ENCODE peak calls at places on chromosomes 4 and X, in seven cellular contexts. O, M, F, H, V, G and W are unnamed samples. For H3K27me3, the result is how much of the 10 kb centered on the place peaks cover.

GRCh38 chr4:161650812-161651211 is 513.0 kb downstream of the FSTL5 start:
- DNase-seq in V (no peak), O (no peak), G (no peak), F (no peak), M (no peak), H (no peak), W (no peak)

GRCh38 chrX:130539721-130540321 is 138.0 kb downstream of the RBMX2 start:
- DNase-seq in M (no peak), F (no peak), H (peak), V (peak), O (peak), G (no peak), W (no peak)

GRCh38 chr4:89287945-89288344 is 19.7 kb downstream of the GPRIN3 start:
- DNase-seq in M (no peak), H (no peak), O (no peak), F (no peak), V (no peak), G (no peak), W (no peak)

GRCh38 chrX:131394384-131394783 is 105.3 kb upstream of the IGSF1 start:
- DNase-seq in G (no peak), V (no peak), O (no peak), M (no peak), H (no peak), F (no peak), W (no peak)

GRCh38 chrX:50988649-50989048 is 78.1 kb downstream of the BMP15 start:
- DNase-seq in M (no peak), H (peak), V (no peak), O (no peak), G (no peak), F (no peak), W (no peak)

GRCh38 chr4:176653406-176654220 is 139.1 kb downstream of the VEGFC start:
- DNase-seq in M (no peak), H (peak), F (no peak), V (no peak), G (no peak), O (no peak), W (no peak)

GRCh38 chr4:8238061-8238511 is 31.5 kb upstream of the HTRA3 start:
- DNase-seq in G (no peak), V (no peak), M (no peak), F (no peak), O (no peak), H (no peak), W (no peak)

GRCh38 chr4:89751416-89751815 is 85.5 kb downstream of the SNCA start:
- DNase-seq in H (no peak), F (no peak), M (no peak), O (no peak), G (no peak), V (no peak), W (no peak)

GRCh38 chr4:99921174-99921573 is 25.2 kb downstream of the DNAJB14 start:
- DNase-seq in F (no peak), H (no peak), V (no peak), O (no peak), M (no peak), G (no peak), W (no peak)

GRCh38 chr4:60938621-60939020 is 261.5 kb upstream of the ADGRL3 start:
- DNase-seq in O (no peak), G (no peak), H (no peak), V (no peak), F (no peak), M (no peak), W (no peak)

GRCh38 chr4:18689308-18689915 is 667.9 kb upstream of the LCORL start:
- DNase-seq in H (peak), O (peak), V (no peak), F (no peak), G (no peak), M (no peak), W (peak)

GRCh38 chrX:3679669-3680068 is 33.8 kb downstream of the PRKX start:
- DNase-seq in M (no peak), V (no peak), O (no peak), F (no peak), H (no peak), G (no peak), W (no peak)

GRCh38 chrX:148632444-148632843 is 132.0 kb downstream of the AFF2 start:
- DNase-seq in G (no peak), M (no peak), F (no peak), V (no peak), H (no peak), O (no peak), W (no peak)

GRCh38 chr4:142218726-142219125 is 582.3 kb downstream of the IL15 start:
- DNase-seq in V (no peak), H (no peak), F (no peak), M (no peak), G (no peak), O (no peak), W (no peak)

GRCh38 chrX:103211012-103211715 is 3.7 kb upstream of the BEX4 start:
- DNase-seq in V (no peak), F (no peak), M (peak), O (peak), G (no peak), H (peak), W (no peak)

GRCh38 chrX:112844250-112844649 is 3.6 kb upstream of the AMOT start:
- DNase-seq in G (no peak), F (no peak), M (no peak), V (no peak), H (peak), O (no peak), W (no peak)

GRCh38 chr4:84750260-84750955 is 167.5 kb downstream of the CDS1 start:
- DNase-seq in M (no peak), F (no peak), H (peak), V (no peak), G (no peak), O (no peak), W (no peak)

GRCh38 chr4:139028191-139028661 is 12.6 kb downstream of the NOCT start:
- DNase-seq in F (no peak), M (no peak), O (no peak), G (no peak), H (no peak), V (peak), W (no peak)

GRCh38 chrX:48694776-48695523 is 1.6 kb upstream of the SUV39H1 start:
- DNase-seq in O (no peak), F (no peak), V (no peak), M (no peak), H (no peak), G (no peak), W (no peak)

GRCh38 chr4:140150886-140151699 is 2.9 kb downstream of the MAML3 start:
- DNase-seq in G (peak), O (peak), F (peak), M (peak), V (peak), H (peak), W (peak)

GRCh38 chr4:138981930-138982390 is 33.6 kb upstream of the NOCT start:
- DNase-seq in H (peak), F (no peak), O (peak), M (no peak), V (no peak), G (no peak), W (no peak)

GRCh38 chr4:109912706-109913621 is at the start of gene EGF:
- DNase-seq in V (peak), G (no peak), H (peak), F (no peak), O (no peak), M (no peak), W (peak)

GRCh38 chrX:23634181-23634580 is 33.1 kb upstream of the PRDX4 start:
- DNase-seq in V (no peak), F (no peak), M (no peak), H (no peak), G (no peak), O (no peak), W (no peak)

GRCh38 chrX:15474058-15474457 is 19.1 kb downstream of the PIR start:
- DNase-seq in F (no peak), O (no peak), V (no peak), G (no peak), M (no peak), H (no peak), W (no peak)

GRCh38 chr4:6991771-6992557 is 51.2 kb upstream of the TADA2B start:
- DNase-seq in H (peak), M (no peak), F (no peak), G (no peak), V (no peak), O (peak), W (no peak)

GRCh38 chrX:123088331-123088730 is 95.7 kb upstream of the GRIA3 start:
- DNase-seq in M (no peak), V (no peak), F (no peak), O (no peak), G (no peak), H (no peak), W (no peak)

GRCh38 chr4:156779774-156780173 is 191.8 kb downstream of the PDGFC start:
- DNase-seq in H (peak), O (no peak), F (no peak), G (no peak), M (no peak), V (no peak), W (no peak)

GRCh38 chr4:40486534-40486933 is 143.1 kb downstream of the RBM47 start:
- DNase-seq in F (no peak), M (no peak), G (no peak), H (peak), O (no peak), V (no peak), W (no peak)

GRCh38 chrX:132664273-132664672 is 175.4 kb upstream of the MBNL3 start:
- DNase-seq in F (no peak), G (no peak), M (no peak), O (no peak), H (no peak), V (no peak), W (no peak)

GRCh38 chrX:132665676-132666075 is 176.8 kb upstream of the MBNL3 start:
- DNase-seq in O (no peak), G (no peak), M (no peak), F (no peak), H (no peak), V (no peak), W (no peak)

GRCh38 chrX:132662844-132663243 is 174.0 kb upstream of the MBNL3 start:
- DNase-seq in V (no peak), G (no peak), F (no peak), O (no peak), M (no peak), H (no peak), W (no peak)
- H3K27me3 ChIP-seq in V (under half), G (under half), F (under half), O (under half), M (under half), H (under half), W (under half)

GRCh38 chr4:182384496-182385155 is 141.4 kb downstream of the TENM3 start:
- DNase-seq in G (no peak), V (no peak), O (no peak), M (no peak), F (no peak), H (peak), W (no peak)
- H3K4me3 ChIP-seq in G (no peak), V (no peak), O (no peak), M (no peak), F (no peak), H (no peak), W (no peak)

GRCh38 chrX:29419774-29420553 is 795.4 kb upstream of the MAGEB2 start:
- DNase-seq in G (no peak), F (no peak), H (peak), M (no peak), V (no peak), O (no peak), W (no peak)
- H3K27me3 ChIP-seq in G (under half), F (under half), H (under half), M (under half), V (under half), O (under half), W (under half)

DNA sequence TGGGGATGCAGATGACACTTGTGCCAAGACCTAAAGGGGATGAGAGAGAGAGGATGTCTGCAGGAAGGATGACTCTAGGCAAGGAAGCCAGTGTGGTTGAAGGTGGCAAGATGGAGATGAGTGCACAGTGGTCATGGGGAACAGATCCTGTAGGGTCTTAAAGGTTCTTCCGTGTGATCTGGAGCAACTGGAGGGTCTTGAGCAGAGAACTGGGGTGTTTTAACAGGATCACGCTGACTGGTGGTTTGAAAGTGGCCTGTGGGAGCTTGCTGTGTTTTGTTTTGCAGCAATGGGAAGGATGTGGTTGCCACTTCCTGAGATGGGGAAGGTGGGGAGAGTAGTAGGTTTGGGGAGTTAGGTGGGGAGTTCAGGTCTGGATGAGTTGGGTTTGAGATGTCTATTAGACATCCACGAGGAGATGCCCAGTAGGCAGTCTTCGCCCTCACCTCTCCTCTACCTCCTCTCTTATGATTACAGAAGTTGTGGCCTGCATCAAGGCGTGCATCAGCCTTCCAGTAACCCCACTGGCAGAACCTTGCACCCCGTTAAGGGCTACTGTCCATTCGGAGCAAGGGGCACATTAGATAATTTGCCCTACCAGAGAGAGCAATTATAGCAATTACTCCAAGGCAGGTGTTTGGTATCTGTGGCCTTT is 1.4 kb upstream of the STBD1 start:
- DNase-seq in O (no peak), M (no peak), H (no peak), F (no peak), G (no peak), V (no peak), W (no peak)
- H3K4me3 ChIP-seq in O (peak), M (peak), H (peak), F (peak), G (peak), V (peak), W (peak)

GRCh38 chrX:115399306-115399705 is 109.8 kb downstream of the LUZP4 start:
- DNase-seq in F (no peak), G (no peak), V (no peak), O (no peak), H (no peak), M (no peak), W (no peak)
- H3K27me3 ChIP-seq in F (under half), G (under half), V (under half), O (under half), H (under half), M (under half), W (under half)

GRCh38 chr4:113540859-113541258 is 220.7 kb downstream of the CAMK2D start:
- DNase-seq in H (peak), G (no peak), O (no peak), V (no peak), F (no peak), M (no peak), W (no peak)

GRCh38 chr4:113537183-113537977 is 224.2 kb downstream of the CAMK2D start:
- DNase-seq in H (no peak), F (no peak), M (no peak), V (no peak), O (no peak), G (no peak), W (no peak)

GRCh38 chr4:113541933-113542332 is 219.6 kb downstream of the CAMK2D start:
- DNase-seq in G (no peak), H (no peak), M (no peak), O (no peak), F (no peak), V (no peak), W (no peak)

GRCh38 chr4:113534698-113535097 is 226.8 kb downstream of the CAMK2D start:
- DNase-seq in G (no peak), O (no peak), H (peak), V (no peak), M (no peak), F (no peak), W (no peak)

DNA sequence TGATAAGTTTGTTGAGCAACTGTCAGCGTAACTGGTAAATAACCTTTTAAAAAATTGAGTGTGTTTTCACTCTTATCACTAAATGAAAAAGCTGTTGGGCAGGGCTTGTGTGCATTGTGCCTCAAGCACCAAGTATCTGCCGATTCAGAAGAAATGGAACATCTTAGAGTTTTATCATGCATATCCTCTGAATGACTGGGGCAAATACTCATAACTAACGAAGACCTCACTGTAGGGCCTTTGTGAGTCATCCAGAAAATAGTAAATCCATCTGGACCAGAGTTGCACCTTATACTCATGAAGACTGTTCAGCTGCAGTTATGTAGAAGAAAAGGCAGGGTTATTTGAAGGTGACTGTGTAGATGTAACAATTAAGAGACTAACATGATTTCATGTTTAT is 222.1 kb downstream of the CAMK2D start:
- DNase-seq in G (no peak), H (peak), F (no peak), O (no peak), M (no peak), V (no peak), W (no peak)
- H3K4me3 ChIP-seq in G (no peak), H (no peak), F (no peak), O (no peak), M (no peak), V (no peak), W (no peak)

DNA sequence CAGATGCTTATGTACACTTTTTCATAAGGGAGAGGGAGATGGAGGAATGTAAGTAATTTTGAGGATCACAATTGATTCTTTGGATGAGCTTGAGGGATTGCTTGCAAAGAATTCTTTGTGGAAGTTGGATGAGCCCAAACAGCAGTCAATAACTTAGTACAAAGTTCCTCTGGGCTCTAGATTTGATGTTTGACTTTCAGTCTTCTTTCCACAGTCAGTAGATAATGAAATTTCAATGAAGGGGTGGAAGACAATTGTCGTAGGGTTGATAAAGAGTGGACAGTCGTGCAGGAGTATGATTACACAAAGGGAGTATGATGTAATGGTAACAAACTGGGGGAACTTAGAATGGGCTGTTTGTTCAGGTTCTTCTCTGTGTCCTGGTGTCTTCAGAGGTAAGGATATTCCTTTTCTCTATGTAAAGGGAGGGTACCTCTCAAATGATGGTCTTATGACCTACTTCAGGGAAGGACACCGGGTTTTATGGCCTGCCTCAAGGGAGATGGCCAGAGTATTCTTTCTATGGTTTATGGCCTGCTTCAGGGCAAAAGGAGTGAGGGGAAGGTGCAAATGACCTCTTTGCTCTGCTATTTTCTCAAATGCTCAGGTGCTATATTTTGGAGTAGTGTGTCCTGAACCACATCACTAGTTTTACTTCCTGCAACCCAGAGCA is 1.7 kb upstream of the ABRAXAS1 start:
- DNase-seq in G (no peak), O (no peak), V (no peak), M (no peak), F (no peak), H (no peak), W (no peak)
- H3K27me3 ChIP-seq in G (under half), O (under half), V (under half), M (under half), F (under half), H (under half), W (under half)

DNA sequence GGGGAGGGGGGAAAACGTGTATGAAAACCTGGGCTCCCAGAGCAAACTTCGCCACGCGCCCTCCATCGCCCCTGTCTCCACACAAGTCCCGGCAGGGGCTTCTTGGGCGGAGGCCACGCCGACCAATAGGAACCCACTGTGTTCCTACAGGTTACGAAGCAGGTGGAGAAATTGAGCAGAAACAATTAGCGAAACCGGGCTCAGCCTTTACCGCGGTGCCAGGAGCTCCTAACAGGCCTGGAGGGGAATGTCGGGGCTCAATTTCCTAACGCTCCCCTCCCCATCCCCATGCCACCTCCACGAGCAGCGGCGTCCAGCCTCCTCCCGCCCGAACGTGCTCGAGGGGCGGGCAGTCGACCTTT is 582 bp upstream of the KIT start:
- DNase-seq in G (no peak), O (no peak), F (no peak), H (no peak), M (no peak), V (no peak), W (no peak)
- H3K4me3 ChIP-seq in G (peak), O (peak), F (peak), H (peak), M (no peak), V (peak), W (peak)

GRCh38 chr4:3869661-3870566 is 103.7 kb downstream of the ADRA2C start:
- DNase-seq in O (no peak), G (peak), M (no peak), F (peak), H (no peak), V (no peak), W (no peak)
- H3K27me3 ChIP-seq in O (half or more), G (under half), M (under half), F (half or more), H (under half), V (half or more), W (under half)

GRCh38 chr4:65918872-65919271 is 248.6 kb upstream of the EPHA5 start:
- DNase-seq in F (no peak), V (no peak), H (no peak), O (no peak), M (no peak), G (no peak), W (no peak)
- H3K4me3 ChIP-seq in F (no peak), V (no peak), H (no peak), O (no peak), M (no peak), G (no peak), W (no peak)